ENCODE peak calls at places on chromosomes 7 and 10, in ten cellular contexts. J, E, U, G, W, C, Y, R, I and D are unnamed samples.

GRCh38 chr7:140521426-140521825 is 42.1 kb upstream of the MKRN1 start:
- DNase-seq in W (no peak), J (no peak), E (no peak), G (no peak), I (peak; percentile 50), Y (no peak), C (no peak), U (no peak), R (no peak), D (no peak)

GRCh38 chr10:124693396-124693795 is 50.8 kb downstream of the FAM53B start:
- DNase-seq in G (no peak), R (no peak), J (no peak), Y (no peak), U (no peak), W (no peak), C (no peak), I (no peak), E (no peak), D (no peak)

GRCh38 chr7:142012825-142013506 is 17.3 kb downstream of the MGAM start:
- DNase-seq in W (no peak), U (no peak), I (peak; percentile 68), G (no peak), E (no peak), C (no peak), J (no peak), Y (peak; percentile 54), R (no peak), D (no peak)

GRCh38 chr10:78164687-78165086 is 131.0 kb downstream of the RPS24 start:
- DNase-seq in U (no peak), C (peak; percentile 73), W (peak; percentile 34), Y (no peak), I (no peak), G (no peak), J (no peak), R (no peak), E (no peak), D (no peak)

GRCh38 chr10:61452229-61452651 is 941 bp downstream of the TMEM26 start:
- DNase-seq in Y (no peak), R (no peak), U (no peak), W (peak; percentile 31), J (no peak), I (peak; percentile 58), C (peak; percentile 67), G (no peak), E (no peak), D (no peak)

GRCh38 chr7:132575336-132575986 is 809 bp downstream of the PLXNA4 start:
- DNase-seq in U (no peak), Y (peak; percentile 73), R (peak; percentile 6), E (peak; percentile 31), G (peak; percentile 80), C (peak; percentile 73), J (no peak), W (peak; percentile 84), I (peak; percentile 70), D (peak; percentile 17)

GRCh38 chr7:28685291-28685659 is 272.9 kb downstream of the TRIL start:
- DNase-seq in J (no peak), Y (no peak), E (no peak), G (peak; percentile 73), U (no peak), R (no peak), I (no peak), W (peak; percentile 23), C (no peak), D (no peak)

GRCh38 chr10:77702166-77702565 is 64.6 kb upstream of the KCNMA1 start:
- DNase-seq in Y (peak; percentile 92), W (peak; percentile 92), E (no peak), R (no peak), G (no peak), I (no peak), C (no peak), J (no peak), U (no peak), D (no peak)

GRCh38 chr7:156989766-156990535 is 20.5 kb downstream of the MNX1 start:
- DNase-seq in R (no peak), W (no peak), E (no peak), Y (no peak), G (no peak), C (peak; percentile 71), U (no peak), I (no peak), J (no peak), D (no peak)

GRCh38 chr7:85381212-85381611 is 194.4 kb upstream of the SEMA3D start:
- DNase-seq in C (peak; percentile 40), E (no peak), U (no peak), W (no peak), J (no peak), R (no peak), Y (no peak), G (no peak), I (no peak), D (no peak)

GRCh38 chr7:142420554-142421362 is 162.9 kb upstream of the PRSS58 start:
- DNase-seq in R (no peak), U (no peak), G (no peak), I (peak; percentile 87), E (no peak), Y (peak; percentile 64), J (no peak), W (peak; percentile 69), C (no peak), D (no peak)

GRCh38 chr7:2309889-2310331 is 4.3 kb downstream of the SNX8 start:
- DNase-seq in W (peak; percentile 45), Y (no peak), J (no peak), C (peak; percentile 24), G (no peak), E (no peak), R (no peak), U (no peak), I (peak; percentile 96), D (peak; percentile 68)

GRCh38 chr7:84219310-84219709 is 24.7 kb upstream of the SEMA3A start:
- DNase-seq in G (no peak), W (no peak), U (no peak), J (no peak), Y (no peak), C (no peak), I (no peak), E (no peak), R (no peak), D (no peak)

GRCh38 chr7:54541941-54542618 is at the start of gene VSTM2A:
- DNase-seq in R (no peak), G (no peak), I (peak; percentile 79), Y (peak; percentile 28), J (no peak), C (peak; percentile 75), U (no peak), E (no peak), W (peak; percentile 17), D (no peak)

GRCh38 chr7:36116347-36117200 is 36.5 kb upstream of the EEPD1 start:
- DNase-seq in G (no peak), W (peak; percentile 21), J (no peak), E (no peak), R (peak; percentile 2), Y (peak; percentile 54), U (no peak), C (no peak), I (no peak), D (no peak)

GRCh38 chr10:123043409-123043925 is 34.7 kb downstream of the ACADSB start:
- DNase-seq in U (no peak), W (peak; percentile 73), J (no peak), E (peak; percentile 44), G (no peak), I (peak; percentile 91), Y (peak; percentile 76), R (peak; percentile 42), C (no peak), D (peak; percentile 36)

GRCh38 chr10:63622097-63622496 is 100.9 kb downstream of the REEP3 start:
- DNase-seq in E (no peak), C (no peak), I (no peak), R (no peak), G (no peak), J (no peak), W (no peak), U (no peak), Y (no peak), D (no peak)

GRCh38 chr10:33681580-33681979 is 347.1 kb upstream of the NRP1 start:
- DNase-seq in G (no peak), J (no peak), W (no peak), R (no peak), C (no peak), I (no peak), E (no peak), U (no peak), Y (no peak), D (no peak)

GRCh38 chr10:15391491-15391890 is 20.4 kb upstream of the FAM171A1 start:
- DNase-seq in R (no peak), E (no peak), J (no peak), G (no peak), Y (no peak), U (no peak), I (no peak), C (no peak), W (no peak), D (no peak)

GRCh38 chr10:114751856-114752255 is 69.7 kb upstream of the FHIP2A start:
- DNase-seq in I (no peak), U (no peak), C (no peak), J (no peak), R (no peak), Y (peak; percentile 67), G (no peak), E (no peak), W (peak; percentile 60), D (no peak)

GRCh38 chr10:125662616-125663015 is 20.3 kb downstream of the TEX36 start:
- DNase-seq in J (no peak), G (no peak), W (peak; percentile 60), I (no peak), Y (peak; percentile 61), C (no peak), U (no peak), R (no peak), E (no peak), D (no peak)

GRCh38 chr10:24351883-24352778 is 143.2 kb downstream of the KIAA1217 start:
- DNase-seq in W (no peak), I (no peak), J (no peak), R (no peak), G (no peak), U (no peak), Y (no peak), C (no peak), E (no peak), D (no peak)

GRCh38 chr10:89206402-89207180 is 526 bp downstream of the CH25H start:
- DNase-seq in Y (peak; percentile 66), U (no peak), J (peak; percentile 38), R (peak; percentile 62), G (peak; percentile 74), C (peak; percentile 79), E (peak; percentile 57), W (peak; percentile 78), I (no peak), D (peak; percentile 29)

GRCh38 chr7:32346253-32346652 is 143.9 kb downstream of the LSM5 start:
- DNase-seq in G (no peak), U (no peak), W (no peak), E (no peak), Y (no peak), J (no peak), R (no peak), C (no peak), I (no peak), D (no peak)

GRCh38 chr10:86747796-86748581 is 8.4 kb upstream of the BMPR1A start:
- DNase-seq in J (no peak), Y (peak; percentile 52), R (no peak), W (peak; percentile 56), C (no peak), I (no peak), U (no peak), G (no peak), E (no peak), D (peak; percentile 72)

GRCh38 chr10:74855027-74855426 is 28.6 kb downstream of the KAT6B start:
- DNase-seq in I (peak; percentile 58), J (no peak), Y (peak; percentile 2), W (no peak), U (no peak), R (no peak), E (no peak), C (no peak), G (peak; percentile 73), D (no peak)

GRCh38 chr7:23277359-23277989 is 21.7 kb upstream of the MALSU1 start:
- DNase-seq in G (no peak), I (peak; percentile 87), W (peak; percentile 82), R (peak; percentile 66), J (no peak), E (peak; percentile 65), Y (peak; percentile 75), C (no peak), U (no peak), D (peak; percentile 64)

GRCh38 chr10:112775892-112776679 is 174.0 kb upstream of the TCF7L2 start:
- DNase-seq in U (no peak), J (no peak), I (no peak), C (no peak), W (peak; percentile 39), E (no peak), G (no peak), Y (no peak), R (no peak), D (peak; percentile 90)